ENCODE peak calls at places on chromosomes 16 and 17, in four cellular contexts. V is activated T-cell treated with anti-CD3 and anti-CD28 coated beads for 4 hours, O is A549, P is mucosa of gallbladder. J is an unnamed sample.

GRCh38 chr17:50153650-50154575 is 3.4 kb upstream of the PPP1R9B start:
- DNase-seq in V (no peak), O (no peak), P (no peak), J (peak)

GRCh38 chr16:23807028-23807427 is 28.8 kb upstream of the PRKCB start:
- DNase-seq in V (no peak), O (no peak), P (peak), J (peak)

GRCh38 chr17:50181155-50181554 is 15.3 kb downstream of the SGCA start:
- DNase-seq in V (no peak), O (no peak), P (no peak), J (no peak)

GRCh38 chr17:4538236-4539002 is 16.8 kb downstream of the MYBBP1A start:
- DNase-seq in V (no peak), O (no peak), P (no peak), J (no peak)

GRCh38 chr16:67441289-67441753 is 10.4 kb downstream of the HSD11B2 start:
- DNase-seq in V (no peak), O (no peak), P (peak), J (no peak)

GRCh38 chr16:59210955-59211541 is 476.9 kb upstream of the GOT2 start:
- DNase-seq in V (no peak), O (peak), P (peak), J (no peak)

GRCh38 chr17:57357830-57358426 is 101.6 kb downstream of the MSI2 start:
- DNase-seq in V (no peak), O (no peak), P (no peak), J (no peak)

GRCh38 chr16:3174618-3175148 is 13.3 kb upstream of the OR1F1 start:
- DNase-seq in V (no peak), O (no peak), P (no peak), J (no peak)

GRCh38 chr16:79509221-79509631 is 91.3 kb downstream of the MAF start:
- DNase-seq in V (no peak), O (no peak), P (peak), J (peak)

GRCh38 chr17:74497471-74497870 is 31.0 kb downstream of the CD300A start:
- DNase-seq in V (no peak), O (no peak), P (no peak), J (no peak)

GRCh38 chr16:18969855-18970240 is 13.9 kb upstream of the TMC7 start:
- DNase-seq in V (no peak), O (no peak), P (no peak), J (no peak)

GRCh38 chr17:33492731-33493260 is 199.7 kb upstream of the ASIC2 start:
- DNase-seq in V (no peak), O (no peak), P (no peak), J (no peak)

GRCh38 chr17:81049973-81050551 is 15.1 kb downstream of the BAIAP2 start:
- DNase-seq in V (no peak), O (no peak), P (peak), J (no peak)

GRCh38 chr17:39709998-39710964 is 10.4 kb downstream of the ERBB2 start:
- DNase-seq in V (no peak), O (no peak), P (no peak), J (no peak)